ENCODE peak calls at places on chromosomes 11 and 22, in six cellular contexts. V, D, G, B, I and M are unnamed samples.

GRCh38 chr22:22235564-22235963 is 9.0 kb upstream of the VPREB1 start:
- DNase-seq in V (no peak), D (peak), G (peak), B (peak), I (peak), M (peak)

GRCh38 chr11:110907629-110908028 is 195.4 kb upstream of the ARHGAP20 start:
- DNase-seq in V (no peak), D (peak), G (no peak), B (peak), I (no peak), M (peak)

GRCh38 chr11:8812438-8812837 is 98.6 kb upstream of the AKIP1 start:
- DNase-seq in V (peak), D (peak), G (no peak), B (no peak), I (no peak), M (peak)

GRCh38 chr22:32627091-32627490 is 152.5 kb downstream of the FBXO7 start:
- DNase-seq in V (peak), D (no peak), G (no peak), B (no peak), I (no peak), M (no peak)

GRCh38 chr11:7046474-7046873 is 26.2 kb downstream of the NLRP14 start:
- DNase-seq in V (no peak), D (no peak), G (no peak), B (peak), I (no peak), M (no peak)

GRCh38 chr22:44254811-44255210 is 57.9 kb downstream of the SHISAL1 start:
- DNase-seq in V (no peak), D (no peak), G (no peak), B (no peak), I (no peak), M (no peak)

GRCh38 chr22:28917747-28918543 is 34.6 kb downstream of the ZNRF3 start:
- DNase-seq in V (peak), D (peak), G (no peak), B (no peak), I (no peak), M (peak)

GRCh38 chr11:79834015-79834414 is 393.2 kb upstream of the TENM4 start:
- DNase-seq in V (no peak), D (no peak), G (no peak), B (no peak), I (no peak), M (no peak)

GRCh38 chr11:65586676-65587075 is 8.9 kb downstream of the KCNK7 start:
- DNase-seq in V (no peak), D (no peak), G (no peak), B (no peak), I (no peak), M (no peak)
- TF ChIP-seq MYC in V (no peak), D (no peak), G (no peak), B (no peak), I (no peak), M (no peak)

DNA sequence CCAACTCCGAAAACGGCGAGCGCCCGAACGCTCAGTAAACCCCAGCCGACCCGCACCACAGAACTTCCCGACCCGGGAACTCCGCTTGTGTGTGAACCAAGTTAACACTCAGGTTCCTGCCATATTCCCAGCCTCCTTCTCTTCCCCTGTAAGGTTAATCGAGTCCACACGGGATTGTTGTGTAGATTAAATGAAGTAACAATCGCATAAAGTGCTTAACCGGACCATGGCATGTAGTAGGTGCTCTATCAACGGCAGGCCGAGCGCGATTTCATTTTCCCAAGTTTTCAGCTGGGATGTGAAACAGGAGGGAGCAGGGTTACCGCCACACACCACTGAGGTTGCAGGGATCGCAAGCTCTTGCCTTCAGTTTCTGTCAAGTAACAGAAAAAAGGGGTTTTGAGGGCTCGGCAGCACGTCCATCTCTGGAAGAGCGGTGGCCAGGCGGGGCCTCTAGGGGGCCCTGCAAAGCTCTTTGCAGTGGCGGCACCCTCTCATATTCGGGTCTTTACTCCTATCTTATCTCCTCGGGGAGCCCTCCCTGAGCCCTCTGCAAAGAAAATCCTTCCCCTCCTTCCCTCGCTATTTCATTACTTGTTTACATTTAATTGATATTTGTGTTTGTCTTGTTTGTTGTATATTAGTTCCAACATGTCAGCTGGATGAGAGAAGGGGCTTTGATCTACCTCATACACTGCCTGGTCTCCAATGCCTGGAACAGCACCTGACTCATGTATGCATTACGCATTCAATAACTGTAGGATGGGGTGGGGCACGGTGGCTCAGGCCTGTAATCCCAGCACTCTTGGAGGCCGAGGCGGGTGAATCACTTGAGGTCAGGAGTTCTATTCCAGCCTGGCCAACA is 792 bp upstream of the PLEKHA7 start:
- DNase-seq in V (peak), D (peak), G (peak), B (peak), I (no peak), M (no peak)
- TF ChIP-seq CTCF in V (peak), D (peak), G (peak), B (peak), I (peak), M (peak)

GRCh38 chr22:42977574-42977973 is 37.4 kb downstream of the PACSIN2 start:
- DNase-seq in V (no peak), D (no peak), G (no peak), B (no peak), I (no peak), M (no peak)
- TF ChIP-seq POLR2A in V (no peak), D (no peak), G (no peak), B (no peak), I (no peak), M (no peak)

DNA sequence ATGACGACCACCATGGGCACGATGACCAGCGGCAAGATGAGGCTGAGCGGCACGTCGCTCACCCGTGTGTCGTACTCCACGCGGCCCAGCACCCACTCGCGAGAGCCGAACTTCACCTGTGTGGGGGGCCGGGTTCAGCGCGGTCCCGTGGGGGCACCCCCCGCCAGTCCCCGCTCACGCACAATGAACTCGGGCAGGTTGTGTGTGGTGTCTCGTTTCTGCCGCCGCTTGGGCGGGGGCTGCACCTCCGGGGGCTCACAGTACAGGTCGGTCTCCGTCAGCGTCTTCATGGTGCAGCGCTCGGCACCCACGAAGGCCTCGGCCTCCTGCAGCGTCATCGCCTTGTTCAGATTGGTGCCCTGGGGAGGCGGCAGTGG is 11.2 kb upstream of the MAPK11 start:
- DNase-seq in V (no peak), D (no peak), G (no peak), B (no peak), I (no peak), M (no peak)
- TF ChIP-seq MYC in V (no peak), D (no peak), G (no peak), B (no peak), I (no peak), M (no peak)

DNA sequence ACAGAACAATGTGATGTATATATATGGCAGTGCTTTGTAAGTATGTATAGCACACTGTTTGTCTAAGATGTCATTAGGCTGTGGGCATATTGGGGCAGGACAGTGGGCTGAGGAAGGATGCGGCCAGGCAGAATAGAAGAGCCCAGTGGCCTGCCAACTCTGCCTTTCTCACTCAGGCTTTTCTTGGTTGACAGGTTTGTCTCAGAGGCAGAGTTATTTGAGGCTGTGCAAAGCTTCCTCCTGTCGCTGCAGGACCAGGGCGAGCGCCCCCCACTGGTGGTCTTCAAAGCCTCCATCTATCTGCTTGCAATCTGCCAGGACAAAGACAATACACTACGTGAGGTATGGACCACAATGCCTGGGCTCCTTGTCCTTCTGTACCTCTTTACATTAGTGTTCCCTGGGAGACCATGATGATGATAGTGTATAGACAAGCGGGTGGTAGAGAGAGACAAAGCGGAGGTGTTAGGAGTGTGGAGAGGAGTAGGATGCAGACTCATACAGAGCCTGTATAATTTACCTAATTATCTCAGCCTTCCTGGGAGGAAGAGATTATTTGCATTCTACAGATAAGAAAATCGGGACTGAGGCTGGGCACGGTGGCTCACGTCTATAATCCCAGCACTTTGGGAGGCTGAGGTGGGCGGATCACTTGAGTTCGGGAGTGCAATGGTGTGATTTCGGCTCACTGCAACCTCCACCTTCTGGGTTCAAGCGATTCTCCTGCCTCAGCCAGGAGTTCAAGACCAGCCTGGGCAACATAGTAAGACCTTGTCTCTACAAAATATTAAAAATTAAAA is 37.3 kb upstream of the CCDC134 start:
- DNase-seq in V (peak), D (peak), G (peak), B (peak), I (no peak), M (peak)
- TF ChIP-seq CTCF in V (peak), D (peak), G (peak), B (peak), I (peak), M (peak)

GRCh38 chr22:38872831-38873248 is 824 bp upstream of the CBX6 start:
- DNase-seq in V (no peak), D (peak), G (peak), B (peak), I (no peak), M (peak)
- TF ChIP-seq POLR2A in V (no peak), D (peak), G (no peak), B (no peak), I (peak), M (no peak)

GRCh38 chr22:41094036-41094435 is 1.6 kb downstream of the EP300 start:
- DNase-seq in V (peak), D (peak), G (peak), B (peak), I (no peak), M (peak)
- TF ChIP-seq MYC in V (no peak), D (no peak), G (no peak), B (no peak), I (no peak), M (no peak)